ENCODE peak calls at places on chromosomes 3 and 15, in seven cellular contexts. Y, H, Q, K, E, Z and R are unnamed samples.
A peak's percentile ranks its signal among the peaks of the same experiment; 100 is the strongest.

GRCh38 chr3:15647629-15648167 is 46.2 kb downstream of the BTD start:
- DNase-seq in Z (no peak), K (peak; percentile 91), H (no peak), E (peak; percentile 79), Y (no peak), Q (no peak), R (no peak)

GRCh38 chr3:99909714-99910508 is 92.2 kb downstream of the CMSS1 start:
- DNase-seq in E (no peak), Q (no peak), Y (no peak), K (peak; percentile 61), Z (no peak), H (no peak), R (no peak)

GRCh38 chr3:42014949-42015533 is 53.1 kb upstream of the ULK4 start:
- DNase-seq in Z (no peak), E (no peak), K (peak; percentile 35), Y (no peak), H (peak; percentile 44), Q (peak; percentile 83), R (peak; percentile 5)

GRCh38 chr15:29696950-29697738 is 125.1 kb downstream of the TJP1 start:
- DNase-seq in Y (no peak), Z (no peak), Q (no peak), E (no peak), H (no peak), K (no peak), R (no peak)

GRCh38 chr15:39621210-39621609 is 40.3 kb downstream of the THBS1 start:
- DNase-seq in H (no peak), K (no peak), Y (no peak), Z (no peak), E (no peak), Q (no peak), R (no peak)

GRCh38 chr15:95935852-95936251 is 394.6 kb upstream of the NR2F2 start:
- DNase-seq in Y (no peak), Q (no peak), K (no peak), Z (no peak), H (no peak), E (no peak), R (no peak)

GRCh38 chr3:177904661-177905060 is 631.6 kb upstream of the KCNMB2 start:
- DNase-seq in E (no peak), Q (no peak), H (no peak), K (no peak), Y (no peak), Z (no peak), R (no peak)

GRCh38 chr3:82494977-82495489 is 733.6 kb upstream of the GBE1 start:
- DNase-seq in K (no peak), Y (no peak), Z (no peak), E (no peak), H (no peak), Q (no peak), R (no peak)

GRCh38 chr3:185081516-185081915 is 71.3 kb downstream of the C3orf70 start:
- DNase-seq in H (no peak), Q (no peak), Y (no peak), E (no peak), K (no peak), Z (no peak), R (no peak)

GRCh38 chr3:95310560-95310959 is 1247.7 kb downstream of the NSUN3 start:
- DNase-seq in K (no peak), E (no peak), Q (no peak), H (no peak), Z (no peak), Y (no peak), R (no peak)

GRCh38 chr3:104825116-104825515 is 541.6 kb upstream of the ALCAM start:
- DNase-seq in E (no peak), Q (no peak), Y (no peak), H (no peak), Z (no peak), K (peak; percentile 63), R (peak; percentile 52)

GRCh38 chr3:71172951-71173350 is 410.6 kb downstream of the FOXP1 start:
- DNase-seq in Q (no peak), H (no peak), Y (no peak), K (peak; percentile 97), E (no peak), Z (no peak), R (no peak)

GRCh38 chr15:85607141-85607806 is 187.5 kb downstream of the KLHL25 start:
- DNase-seq in H (no peak), K (no peak), Y (no peak), Q (no peak), E (no peak), Z (no peak), R (no peak)

GRCh38 chr15:56582785-56583184 is 117.8 kb upstream of the MNS1 start:
- DNase-seq in K (no peak), Z (no peak), Y (no peak), H (no peak), Q (no peak), E (no peak), R (no peak)

GRCh38 chr3:61570813-61571212 is 9.4 kb downstream of the PTPRG start:
- DNase-seq in E (no peak), Y (no peak), Q (no peak), H (no peak), K (no peak), Z (no peak), R (no peak)

GRCh38 chr15:66873856-66874255 is 171.8 kb downstream of the SMAD6 start:
- DNase-seq in K (no peak), H (no peak), Z (no peak), Q (peak; percentile 3), E (no peak), Y (no peak), R (no peak)

GRCh38 chr3:81173514-81173913 is 587.9 kb downstream of the GBE1 start:
- DNase-seq in Y (no peak), Z (no peak), H (no peak), E (no peak), Q (peak; percentile 17), K (no peak), R (no peak)

GRCh38 chr3:8595252-8595934 is 49.2 kb downstream of the SSUH2 start:
- DNase-seq in Z (no peak), H (no peak), K (no peak), E (no peak), Q (no peak), Y (no peak), R (no peak)

GRCh38 chr3:158839966-158840365 is 38.1 kb downstream of the MFSD1 start:
- DNase-seq in Y (no peak), E (no peak), Z (no peak), H (no peak), Q (no peak), K (no peak), R (no peak)

GRCh38 chr3:172138792-172139507 is 99.6 kb downstream of the FNDC3B start:
- DNase-seq in H (no peak), Y (no peak), K (no peak), Z (no peak), E (peak; percentile 17), Q (no peak), R (no peak)

GRCh38 chr3:54206874-54207273 is 84.5 kb downstream of the CACNA2D3 start:
- DNase-seq in E (no peak), K (no peak), H (no peak), Q (no peak), Z (no peak), Y (no peak), R (no peak)

GRCh38 chr3:148992027-148992634 is 791 bp downstream of the GYG1 start:
- DNase-seq in Z (no peak), Q (peak; percentile 67), H (peak; percentile 66), E (no peak), K (peak; percentile 34), Y (peak; percentile 12), R (no peak)

GRCh38 chr15:85071061-85071460 is 89.4 kb downstream of the PDE8A start:
- DNase-seq in K (no peak), H (peak; percentile 12), Z (no peak), Y (no peak), E (no peak), Q (no peak), R (no peak)

GRCh38 chr3:107913671-107914070 is 177.2 kb downstream of the CD47 start:
- DNase-seq in K (no peak), E (no peak), Q (no peak), H (no peak), Z (no peak), Y (no peak), R (no peak)

GRCh38 chr15:94056314-94056713 is 175.0 kb upstream of the MCTP2 start:
- DNase-seq in H (no peak), E (no peak), Y (no peak), Q (no peak), K (peak; percentile 67), Z (no peak), R (no peak)

GRCh38 chr3:4601926-4602325 is 108.8 kb downstream of the ITPR1 start:
- DNase-seq in Q (no peak), Z (no peak), E (no peak), H (no peak), Y (no peak), K (peak; percentile 45), R (no peak)

GRCh38 chr3:141410861-141411771 is 42.8 kb downstream of the ZBTB38 start:
- DNase-seq in E (no peak), Y (no peak), Z (no peak), H (no peak), Q (no peak), K (peak; percentile 56), R (no peak)

GRCh38 chr3:71163216-71163918 is 420.2 kb downstream of the FOXP1 start:
- DNase-seq in Q (no peak), Z (no peak), E (no peak), K (no peak), H (no peak), Y (no peak), R (no peak)

GRCh38 chr3:128334086-128334650 is 132.5 kb downstream of the DNAJB8 start:
- DNase-seq in E (no peak), K (no peak), Z (no peak), Q (no peak), H (no peak), Y (no peak), R (no peak)

GRCh38 chr15:45891766-45892165 is 256.9 kb downstream of the SQOR start:
- DNase-seq in Y (no peak), Z (no peak), E (no peak), Q (no peak), K (no peak), H (no peak), R (no peak)

GRCh38 chr3:185070491-185071335 is 82.1 kb downstream of the C3orf70 start:
- DNase-seq in Y (no peak), E (no peak), K (peak; percentile 9), Z (no peak), Q (no peak), H (peak; percentile 30), R (no peak)

GRCh38 chr3:44969170-44969569 is 6.8 kb downstream of the ZDHHC3 start:
- DNase-seq in K (no peak), Y (no peak), H (no peak), E (peak; percentile 36), Z (no peak), Q (no peak), R (no peak)

GRCh38 chr3:53180305-53181023 is 19.5 kb downstream of the PRKCD start:
- DNase-seq in Q (no peak), H (no peak), K (no peak), Z (no peak), Y (no peak), E (no peak), R (no peak)

GRCh38 chr3:170632780-170633179 is 46.9 kb upstream of the SLC7A14 start:
- DNase-seq in Y (no peak), Z (no peak), K (no peak), E (no peak), H (no peak), Q (no peak), R (peak; percentile 33)